ENCODE peak calls at places on chromosome 21, in four cellular contexts. O is mammary epithelial cell, J is Calu3, B is GM10248. F is an unnamed sample.

GRCh38 chr21:13937236-13937635 is 273.5 kb downstream of the LIPI start:
- DNase-seq in O (no peak), J (no peak), B (peak), F (peak)

GRCh38 chr21:28781602-28782274 is 210.9 kb downstream of the LTN1 start:
- DNase-seq in O (peak), J (no peak), B (peak), F (peak)

GRCh38 chr21:15732290-15732995 is 2.7 kb downstream of the USP25 start:
- DNase-seq in O (peak), J (no peak), B (peak), F (peak)

GRCh38 chr21:26934383-26934782 is 32.5 kb downstream of the ADAMTS5 start:
- DNase-seq in O (no peak), J (no peak), B (no peak), F (no peak)

GRCh38 chr21:33761104-33762036 is 119.1 kb downstream of the ITSN1 start:
- DNase-seq in O (peak), J (peak), B (no peak), F (no peak)

GRCh38 chr21:25420831-25421230 is 186.4 kb downstream of the MRPL39 start:
- DNase-seq in O (no peak), J (no peak), B (no peak), F (no peak)

GRCh38 chr21:44059710-44060109 is 47.5 kb upstream of the PWP2 start:
- DNase-seq in O (no peak), J (no peak), B (no peak), F (no peak)

GRCh38 chr21:27772816-27773215 is 805.9 kb upstream of the ADAMTS5 start:
- DNase-seq in O (no peak), J (no peak), B (no peak), F (no peak)

GRCh38 chr21:34154878-34155277 is 81.5 kb downstream of the MRPS6 start:
- DNase-seq in O (no peak), J (no peak), B (no peak), F (no peak)

GRCh38 chr21:27725916-27726315 is 759.0 kb upstream of the ADAMTS5 start:
- DNase-seq in O (peak), J (no peak), B (no peak), F (no peak)

GRCh38 chr21:29462475-29462874 is 163.8 kb downstream of the BACH1 start:
- DNase-seq in O (no peak), J (no peak), B (peak), F (peak)

GRCh38 chr21:25636727-25637126 is 2.3 kb upstream of the JAM2 start:
- DNase-seq in O (no peak), J (no peak), B (peak), F (peak)

GRCh38 chr21:34022557-34023335 is 50.6 kb upstream of the MRPS6 start:
- DNase-seq in O (no peak), J (no peak), B (no peak), F (no peak)

GRCh38 chr21:15601390-15601789 is 128.4 kb upstream of the USP25 start:
- DNase-seq in O (no peak), J (no peak), B (no peak), F (no peak)

GRCh38 chr21:16181024-16181423 is 451.2 kb downstream of the USP25 start:
- DNase-seq in O (no peak), J (no peak), B (no peak), F (no peak)

GRCh38 chr21:34877485-34878128 is 171.5 kb downstream of the RUNX1 start:
- DNase-seq in O (no peak), J (peak), B (no peak), F (no peak)

GRCh38 chr21:9759972-9760371 is 761.4 kb upstream of the TPTE start:
- DNase-seq in O (no peak), J (no peak), B (no peak), F (no peak)

GRCh38 chr21:18030248-18030647 is 211.1 kb upstream of the C21orf91 start:
- DNase-seq in O (peak), J (no peak), B (no peak), F (no peak)

GRCh38 chr21:16789636-16790035 is 723.2 kb upstream of the CXADR start:
- DNase-seq in O (no peak), J (no peak), B (no peak), F (no peak)

GRCh38 chr21:16072692-16073091 is 342.9 kb downstream of the USP25 start:
- DNase-seq in O (no peak), J (no peak), B (no peak), F (no peak)

GRCh38 chr21:41956926-41957729 is 3.3 kb upstream of the C2CD2 start:
- DNase-seq in O (peak), J (no peak), B (no peak), F (peak)
- TF ChIP-seq CTCF in O (no peak), J (no peak), B (no peak), F (no peak)

DNA sequence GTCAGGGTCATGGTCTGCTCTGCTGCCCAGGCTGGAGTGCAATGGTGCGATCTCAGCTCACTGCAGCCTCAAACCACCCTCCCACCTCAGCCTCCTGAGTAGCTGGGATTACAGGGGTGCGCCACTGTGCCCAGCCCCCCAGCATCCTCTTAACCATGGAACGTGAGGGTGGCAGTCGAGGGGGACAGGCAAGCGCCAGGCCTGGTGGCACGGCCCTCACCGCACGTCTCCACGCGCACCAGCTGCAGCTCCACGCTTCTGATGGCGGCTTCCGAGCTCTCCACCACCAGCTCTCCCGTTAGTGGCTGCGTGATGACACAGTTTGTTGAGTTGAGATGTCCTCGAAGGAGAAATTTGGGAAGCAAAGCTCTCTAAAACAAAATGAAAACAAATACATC is 39.1 kb downstream of the VPS26C start:
- DNase-seq in O (no peak), J (no peak), B (no peak), F (no peak)
- TF ChIP-seq CTCF in O (no peak), J (no peak), B (no peak), F (no peak)

DNA sequence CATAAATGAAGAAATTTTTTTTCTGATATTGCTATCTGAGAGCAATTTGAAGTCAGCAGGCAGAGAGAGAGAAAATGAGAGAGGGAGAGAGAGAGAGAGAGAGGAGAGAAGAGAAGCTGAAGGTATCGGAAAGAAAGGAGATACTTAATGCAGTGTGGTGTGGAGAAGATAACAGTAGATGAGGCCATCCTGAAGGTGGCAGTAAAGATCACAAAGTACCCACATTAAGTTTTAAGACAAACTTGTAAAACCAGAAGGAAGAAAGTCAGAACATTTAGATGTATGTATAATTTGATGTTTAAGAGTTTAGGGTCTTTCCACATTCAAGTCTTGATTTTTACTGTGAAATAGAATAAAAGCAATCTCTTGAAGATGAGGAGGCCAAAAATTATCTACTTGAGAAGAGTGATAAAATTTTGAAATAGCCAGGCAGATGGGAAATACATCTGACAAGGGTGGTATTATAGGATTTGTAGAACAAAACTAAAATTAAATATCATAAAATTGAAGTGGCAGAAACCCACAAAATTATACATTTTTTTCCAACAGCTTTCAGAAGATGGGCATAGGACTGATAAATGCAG is 1753.4 kb downstream of the MRPL39 start:
- DNase-seq in O (no peak), J (peak), B (peak), F (peak)
- TF ChIP-seq CTCF in O (no peak), J (no peak), B (peak), F (peak)

GRCh38 chr21:37915941-37916794 is at the start of gene KCNJ6:
- DNase-seq in O (peak), J (no peak), B (no peak), F (no peak)
- TF ChIP-seq CTCF in O (peak), J (no peak), B (no peak), F (no peak)

GRCh38 chr21:30674312-30674711 is 31.6 kb downstream of the KRTAP20-3 start:
- DNase-seq in O (no peak), J (no peak), B (no peak), F (no peak)

GRCh38 chr21:30680586-30680985 is 37.9 kb downstream of the KRTAP20-3 start:
- DNase-seq in O (no peak), J (no peak), B (no peak), F (no peak)

DNA sequence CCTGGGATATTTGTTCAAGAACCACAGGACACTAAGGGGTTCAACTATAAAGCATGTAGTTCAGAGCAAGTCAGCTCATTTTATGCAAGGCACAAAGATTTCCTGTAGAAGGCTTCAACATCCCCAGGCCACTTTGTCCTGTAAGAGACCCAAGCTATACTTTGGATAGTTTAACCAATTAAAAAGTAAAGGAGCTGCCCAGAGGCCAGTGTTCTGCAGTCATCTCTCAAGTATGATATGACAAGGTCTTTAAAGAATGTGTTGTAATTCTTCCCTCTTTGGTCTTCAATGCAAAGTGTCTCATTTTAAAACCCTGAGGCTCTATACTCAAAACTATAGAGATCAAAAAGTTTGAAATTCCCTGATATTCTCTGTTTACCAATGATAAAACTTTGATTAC is 34.1 kb downstream of the KRTAP20-3 start:
- DNase-seq in O (peak), J (no peak), B (no peak), F (no peak)
- TF ChIP-seq CTCF in O (no peak), J (no peak), B (no peak), F (no peak)

GRCh38 chr21:45336870-45337269 is 49.2 kb upstream of the POFUT2 start:
- DNase-seq in O (no peak), J (no peak), B (no peak), F (no peak)
- TF ChIP-seq CTCF in O (no peak), J (no peak), B (no peak), F (no peak)